ENCODE peak calls at places on chromosome 1, in six cellular contexts. P, W, E, L, F and G are unnamed samples.

GRCh38 chr1:52955129-52955970 is 28.3 kb downstream of the SCP2 start:
- DNase-seq in P (peak), W (no peak), E (no peak), L (peak), F (peak), G (no peak)

GRCh38 chr1:53684741-53685140 is 54.2 kb downstream of the GLIS1 start:
- DNase-seq in P (no peak), W (no peak), E (no peak), L (peak), F (no peak), G (no peak)

GRCh38 chr1:41978986-41979385 is 60.3 kb upstream of the HIVEP3 start:
- DNase-seq in P (no peak), W (no peak), E (no peak), L (no peak), F (no peak), G (no peak)

GRCh38 chr1:25817840-25818501 is 1.8 kb upstream of the MTFR1L start:
- DNase-seq in P (no peak), W (no peak), E (no peak), L (no peak), F (peak), G (no peak)

GRCh38 chr1:78825561-78825960 is 175.9 kb downstream of the IFI44 start:
- DNase-seq in P (no peak), W (no peak), E (no peak), L (no peak), F (no peak), G (no peak)

GRCh38 chr1:109914587-109915240 is 4.1 kb downstream of the CSF1 start:
- DNase-seq in P (peak), W (no peak), E (no peak), L (no peak), F (no peak), G (no peak)

GRCh38 chr1:43557744-43558245 is 27.1 kb downstream of the PTPRF start:
- DNase-seq in P (no peak), W (no peak), E (no peak), L (peak), F (peak), G (no peak)

GRCh38 chr1:225652726-225653462 is at the start of gene ENAH:
- DNase-seq in P (peak), W (peak), E (peak), L (peak), F (peak), G (peak)

GRCh38 chr1:215717677-215718076 is 150.6 kb downstream of the KCTD3 start:
- DNase-seq in P (no peak), W (no peak), E (no peak), L (no peak), F (no peak), G (no peak)

GRCh38 chr1:21814981-21815583 is 3.0 kb downstream of the LDLRAD2 start:
- DNase-seq in P (no peak), W (no peak), E (no peak), L (no peak), F (no peak), G (no peak)